ENCODE peak calls at places on chromosomes 2 and 18, in four cellular contexts. B is endothelial cell, H is IMR-90, G is transverse colon. S is an unnamed sample.

GRCh38 chr2:11174222-11174621 is 19.0 kb downstream of the SLC66A3 start:
- DNase-seq in H (no peak), B (no peak), G (no peak), S (no peak)

GRCh38 chr18:24319757-24320156 is 77.9 kb downstream of the OSBPL1A start:
- DNase-seq in B (no peak), G (peak; percentile 29), H (no peak), S (no peak)

GRCh38 chr18:65859075-65859474 is 108.3 kb downstream of the CDH7 start:
- DNase-seq in H (no peak), B (no peak), G (no peak), S (no peak)

GRCh38 chr2:178114462-178114861 is 2.2 kb downstream of the RBM45 start:
- DNase-seq in B (no peak), H (no peak), G (no peak), S (no peak)

GRCh38 chr18:51933903-51934302 is 406.1 kb upstream of the DCC start:
- DNase-seq in B (no peak), G (no peak), H (no peak), S (no peak)

GRCh38 chr2:229083606-229084349 is 187.3 kb downstream of the PID1 start:
- DNase-seq in B (no peak), G (peak; percentile 60), H (no peak), S (no peak)

GRCh38 chr2:225937625-225938024 is 538.1 kb downstream of the NYAP2 start:
- DNase-seq in H (peak; percentile 36), G (no peak), B (no peak), S (no peak)

GRCh38 chr2:45616663-45617411 is 5.8 kb upstream of the SRBD1 start:
- DNase-seq in H (peak; percentile 86), G (no peak), B (no peak), S (no peak)

GRCh38 chr2:86314125-86314524 is 23.3 kb downstream of the REEP1 start:
- DNase-seq in G (no peak), H (no peak), B (no peak), S (no peak)

GRCh38 chr2:86470890-86471289 is 29.7 kb downstream of the KDM3A start:
- DNase-seq in H (no peak), B (no peak), G (no peak), S (no peak)

GRCh38 chr2:175662335-175662734 is 339.7 kb downstream of the LNPK start:
- DNase-seq in B (no peak), H (no peak), G (no peak), S (no peak)

GRCh38 chr2:43157506-43158232 is 68.7 kb downstream of the ZFP36L2 start:
- DNase-seq in G (no peak), H (no peak), B (no peak), S (no peak)

GRCh38 chr2:8502316-8502715 is 179.5 kb upstream of the ID2 start:
- DNase-seq in G (no peak), H (no peak), B (no peak), S (no peak)

GRCh38 chr2:240959214-240959940 is 39.0 kb upstream of the SNED1 start:
- DNase-seq in H (no peak), G (no peak), B (no peak), S (no peak)

GRCh38 chr18:74217476-74218143 is 69.3 kb downstream of the TIMM21 start:
- DNase-seq in H (no peak), B (no peak), G (no peak), S (no peak)

GRCh38 chr2:228688007-228688645 is 506.6 kb upstream of the SPHKAP start:
- DNase-seq in G (peak; percentile 14), B (no peak), H (peak; percentile 81), S (no peak)

GRCh38 chr2:20487392-20488135 is 40.7 kb downstream of the RHOB start:
- DNase-seq in B (no peak), H (no peak), G (no peak), S (no peak)

GRCh38 chr2:207505728-207506127 is 24.0 kb upstream of the CREB1 start:
- DNase-seq in H (peak; percentile 80), G (no peak), B (no peak), S (no peak)

GRCh38 chr2:191166111-191166755 is 15.4 kb upstream of the STAT4 start:
- DNase-seq in B (no peak), H (peak; percentile 89), G (no peak), S (no peak)

GRCh38 chr2:7861910-7862702 is 819.8 kb upstream of the ID2 start:
- DNase-seq in G (no peak), B (no peak), H (no peak), S (no peak)

GRCh38 chr2:10036095-10036879 is 7.1 kb upstream of the KLF11 start:
- DNase-seq in B (no peak), G (peak; percentile 64), H (peak; percentile 63), S (no peak)

GRCh38 chr2:47822518-47822917 is 39.6 kb downstream of the MSH6 start:
- DNase-seq in G (no peak), H (no peak), B (no peak), S (no peak)

GRCh38 chr2:217935245-217935879 is 67.4 kb downstream of the TNS1 start:
- DNase-seq in H (peak; percentile 75), G (no peak), B (no peak), S (no peak)

GRCh38 chr2:38578832-38579231 is 23.9 kb downstream of the HNRNPLL start:
- DNase-seq in H (no peak), G (no peak), B (no peak), S (no peak)

GRCh38 chr2:75406138-75406537 is 154.6 kb downstream of the EVA1A start:
- DNase-seq in H (no peak), G (no peak), B (no peak), S (no peak)

GRCh38 chr2:216546646-216547403 is 48.2 kb downstream of the RPL37A start:
- DNase-seq in B (no peak), G (no peak), H (peak; percentile 55), S (no peak)

GRCh38 chr2:43224131-43224570 is 2.3 kb downstream of the ZFP36L2 start:
- DNase-seq in B (peak; percentile 76), H (peak; percentile 72), G (peak; percentile 77), S (no peak)

GRCh38 chr2:132037527-132038178 is 124.1 kb downstream of the ANKRD30BL start:
- DNase-seq in G (no peak), H (no peak), B (peak; percentile 52), S (no peak)
- TF ChIP-seq CTCF in G (no peak), H (no peak), B (no peak), S (no peak)

GRCh38 chr2:6103949-6104348 is 411.8 kb downstream of the SOX11 start:
- DNase-seq in H (no peak), B (no peak), G (no peak), S (no peak)
- TF ChIP-seq CTCF in H (no peak), B (no peak), G (no peak), S (no peak)

GRCh38 chr2:53744395-53745065 is 23.1 kb upstream of the CHAC2 start:
- DNase-seq in G (no peak), B (no peak), H (peak; percentile 3), S (no peak)

GRCh38 chr2:53739057-53739456 is 28.5 kb upstream of the CHAC2 start:
- DNase-seq in B (no peak), G (no peak), H (no peak), S (no peak)

GRCh38 chr2:53737091-53737490 is 30.5 kb upstream of the CHAC2 start:
- DNase-seq in H (no peak), B (no peak), G (no peak), S (no peak)

GRCh38 chr2:53740170-53740569 is 27.4 kb upstream of the CHAC2 start:
- DNase-seq in G (no peak), H (peak; percentile 64), B (no peak), S (no peak)
- TF ChIP-seq CTCF in G (no peak), H (peak; percentile 71), B (no peak), S (peak; percentile 58)

DNA sequence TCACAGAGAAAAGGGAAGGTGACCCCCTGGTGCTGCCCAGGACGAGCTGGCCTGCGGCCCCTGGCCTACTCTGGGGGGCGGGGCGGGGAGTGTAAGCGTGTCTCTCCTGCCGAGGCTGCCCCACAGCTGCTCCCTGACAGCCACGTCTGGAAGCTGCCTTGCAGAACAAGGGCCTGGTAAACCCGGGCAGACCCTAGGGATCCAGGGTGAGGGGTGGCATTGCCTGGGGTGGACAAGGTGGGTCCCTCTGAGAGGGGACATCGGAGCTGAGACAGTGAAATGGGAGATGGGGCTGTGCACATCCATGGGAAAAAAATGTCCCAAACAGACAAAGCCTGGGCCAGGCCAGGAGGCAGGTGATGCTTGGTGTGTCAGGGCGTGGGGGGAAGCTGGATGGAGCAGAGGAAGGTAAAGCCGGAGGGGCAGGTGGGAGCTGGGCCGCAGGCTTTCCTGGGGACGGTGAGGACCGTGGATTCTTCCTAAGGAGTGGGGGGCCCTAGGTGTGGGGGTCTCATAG is 66.0 kb upstream of the HDAC4 start:
- DNase-seq in G (no peak), B (no peak), H (no peak), S (no peak)
- TF ChIP-seq CTCF in G (no peak), B (no peak), H (no peak), S (no peak)

GRCh38 chr2:177029501-177029900 is 183.1 kb upstream of the HNRNPA3 start:
- DNase-seq in H (no peak), B (no peak), G (no peak), S (no peak)
- TF ChIP-seq CTCF in H (no peak), B (no peak), G (no peak), S (no peak)

GRCh38 chr18:70998490-70998889 is 709.6 kb downstream of the SOCS6 start:
- DNase-seq in H (no peak), G (no peak), B (no peak), S (no peak)
- TF ChIP-seq CTCF in H (peak; percentile 9), G (no peak), B (no peak), S (peak; percentile 21)

GRCh38 chr2:24830351-24830750 is 37.1 kb downstream of the CENPO start:
- DNase-seq in B (no peak), H (peak; percentile 50), G (peak; percentile 3), S (no peak)
- TF ChIP-seq CTCF in B (no peak), H (peak; percentile 38), G (no peak), S (peak; percentile 5)

GRCh38 chr2:50402654-50402960 is 629.3 kb downstream of the NRXN1 start:
- DNase-seq in G (no peak), B (no peak), H (no peak), S (no peak)

GRCh38 chr2:50398101-50398500 is 633.8 kb downstream of the NRXN1 start:
- DNase-seq in B (no peak), H (no peak), G (no peak), S (no peak)

GRCh38 chr2:50396301-50396637 is 635.7 kb downstream of the NRXN1 start:
- DNase-seq in B (no peak), G (no peak), H (no peak), S (no peak)

DNA sequence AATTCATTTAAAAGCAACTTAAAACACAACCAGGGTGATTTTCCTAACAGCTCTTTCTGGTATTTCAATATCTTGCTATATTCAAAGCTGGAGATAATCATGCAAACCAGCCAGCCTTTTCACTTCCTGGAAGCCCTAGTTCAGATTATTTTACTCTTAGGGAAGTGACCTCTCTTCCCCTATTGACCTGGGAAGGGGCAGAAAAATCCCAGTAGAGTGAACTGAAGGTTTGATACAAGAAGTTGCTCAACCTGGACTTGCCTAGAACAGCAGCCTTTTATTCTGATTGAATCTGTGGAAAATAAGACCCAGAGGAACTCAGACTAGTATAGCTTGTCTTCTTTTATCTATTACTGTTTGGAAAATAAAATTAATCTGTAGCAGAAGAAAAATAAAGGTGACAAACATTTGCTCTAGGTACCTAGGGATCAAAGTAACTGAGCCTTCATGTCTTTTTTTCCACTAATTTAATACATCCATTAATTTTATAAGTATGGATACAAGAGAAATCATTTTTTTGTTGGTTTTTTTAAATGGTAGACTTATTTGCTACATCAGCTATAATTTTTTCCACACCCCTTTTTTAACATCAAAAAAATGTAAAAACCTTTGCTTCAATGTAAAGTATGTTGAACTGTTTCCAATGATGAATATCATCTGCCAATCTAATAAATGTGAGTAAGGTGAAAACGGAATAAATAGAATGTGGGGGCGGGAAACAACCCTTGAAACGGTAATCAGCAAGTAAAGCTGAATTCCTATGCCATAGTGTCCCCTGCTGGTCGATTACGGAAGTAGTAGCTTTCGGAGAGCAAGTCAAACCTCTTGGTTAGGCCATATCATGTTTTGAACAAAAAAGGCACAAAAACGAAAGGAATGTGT is 629.9 kb downstream of the NRXN1 start:
- DNase-seq in B (peak; percentile 77), G (peak; percentile 14), H (peak; percentile 52), S (no peak)
- TF ChIP-seq CTCF in B (peak; percentile 81), G (peak; percentile 56), H (peak; percentile 81), S (peak; percentile 97)

S was measured in D721Med.